ENCODE peak calls at places on chromosomes 6 and 20, in four cellular contexts. I, L, D and C are unnamed samples.

GRCh38 chr6:115733426-115733825 is 327.3 kb downstream of the FRK start:
- DNase-seq in I (no peak), D (no peak), L (no peak), C (no peak)

GRCh38 chr20:33475381-33476160 is 14.3 kb upstream of the CBFA2T2 start:
- DNase-seq in D (peak), L (no peak), I (no peak), C (no peak)

GRCh38 chr20:22717466-22717865 is 133.1 kb upstream of the FOXA2 start:
- DNase-seq in L (no peak), D (no peak), I (no peak), C (no peak)

GRCh38 chr6:30893001-30893591 is 8.8 kb downstream of the DDR1 start:
- DNase-seq in D (no peak), L (no peak), I (no peak), C (no peak)

GRCh38 chr6:108549741-108550140 is 11.0 kb upstream of the FOXO3 start:
- DNase-seq in L (no peak), I (no peak), D (no peak), C (no peak)

GRCh38 chr20:43994486-43995100 is 79.9 kb downstream of the TOX2 start:
- DNase-seq in D (no peak), I (no peak), L (no peak), C (no peak)

GRCh38 chr6:1028744-1029143 is 283.2 kb upstream of the FOXQ1 start:
- DNase-seq in L (no peak), D (no peak), I (no peak), C (no peak)

GRCh38 chr6:96156425-96156824 is 140.7 kb downstream of the FUT9 start:
- DNase-seq in L (no peak), I (no peak), D (no peak), C (no peak)

GRCh38 chr6:94323853-94324252 is 904.5 kb upstream of the EPHA7 start:
- DNase-seq in I (no peak), L (no peak), D (no peak), C (no peak)

GRCh38 chr6:2433686-2434085 is 188.3 kb upstream of the GMDS start:
- DNase-seq in D (no peak), L (no peak), I (no peak), C (no peak)

GRCh38 chr20:1296117-1296610 is 30.1 kb downstream of the SNPH start:
- DNase-seq in I (no peak), D (no peak), L (no peak), C (no peak)

GRCh38 chr6:125821825-125822281 is 31.1 kb downstream of the NCOA7 start:
- DNase-seq in I (no peak), D (peak), L (peak), C (no peak)

GRCh38 chr6:5517781-5518180 is 256.5 kb downstream of the FARS2 start:
- DNase-seq in I (no peak), D (no peak), L (no peak), C (peak)

GRCh38 chr6:44074383-44075136 is 52.7 kb downstream of the MRPL14 start:
- DNase-seq in I (peak), D (peak), L (peak), C (peak)

GRCh38 chr20:61548069-61548468 is 296.0 kb downstream of the CDH4 start:
- DNase-seq in I (no peak), D (no peak), L (no peak), C (no peak)

GRCh38 chr20:45339084-45339483 is 9.1 kb downstream of the SDC4 start:
- DNase-seq in L (no peak), D (peak), I (no peak), C (no peak)

GRCh38 chr6:158894192-158894591 is 75.0 kb upstream of the EZR start:
- DNase-seq in L (no peak), I (no peak), D (no peak), C (no peak)

GRCh38 chr20:35135867-35136586 is 11.1 kb downstream of the EDEM2 start:
- DNase-seq in I (no peak), D (no peak), L (no peak), C (no peak)

GRCh38 chr6:11585426-11586016 is 48.0 kb downstream of the TMEM170B start:
- DNase-seq in L (peak), D (no peak), I (peak), C (no peak)

GRCh38 chr6:161584051-161584450 is 310.2 kb upstream of the AGPAT4 start:
- DNase-seq in D (no peak), I (no peak), L (no peak), C (no peak)

GRCh38 chr6:161575508-161576254 is 301.8 kb upstream of the AGPAT4 start:
- DNase-seq in I (no peak), D (no peak), L (no peak), C (no peak)

GRCh38 chr6:161583561-161583960 is 309.7 kb upstream of the AGPAT4 start:
- DNase-seq in I (no peak), L (no peak), D (no peak), C (no peak)

GRCh38 chr6:161578478-161578877 is 304.6 kb upstream of the AGPAT4 start:
- DNase-seq in D (no peak), L (no peak), I (no peak), C (no peak)
- H3K27ac ChIP-seq in D (no peak), L (no peak), I (no peak), C (no peak)

GRCh38 chr6:35454843-35455110 is 2.6 kb downstream of the FANCE start:
- DNase-seq in D (peak), I (no peak), L (no peak), C (no peak)

GRCh38 chr6:35449287-35449881 is 2.8 kb upstream of the FANCE start:
- DNase-seq in L (peak), D (peak), I (no peak), C (peak)

GRCh38 chr6:35452186-35453090 is at the start of gene FANCE:
- DNase-seq in D (peak), I (peak), L (peak), C (peak)

GRCh38 chr6:35451354-35452185 is 568 bp upstream of the FANCE start:
- DNase-seq in D (peak), I (no peak), L (no peak), C (no peak)

GRCh38 chr6:35453236-35453635 is 1.1 kb downstream of the FANCE start:
- DNase-seq in D (no peak), I (no peak), L (no peak), C (no peak)
- H3K4me3 ChIP-seq in D (no peak), I (peak), L (peak), C (no peak)

GRCh38 chr6:17395112-17395511 is 1.7 kb downstream of the CAP2 start:
- DNase-seq in L (peak), I (no peak), D (no peak), C (no peak)
- H3K27ac ChIP-seq in L (peak), I (no peak), D (no peak), C (no peak)

DNA sequence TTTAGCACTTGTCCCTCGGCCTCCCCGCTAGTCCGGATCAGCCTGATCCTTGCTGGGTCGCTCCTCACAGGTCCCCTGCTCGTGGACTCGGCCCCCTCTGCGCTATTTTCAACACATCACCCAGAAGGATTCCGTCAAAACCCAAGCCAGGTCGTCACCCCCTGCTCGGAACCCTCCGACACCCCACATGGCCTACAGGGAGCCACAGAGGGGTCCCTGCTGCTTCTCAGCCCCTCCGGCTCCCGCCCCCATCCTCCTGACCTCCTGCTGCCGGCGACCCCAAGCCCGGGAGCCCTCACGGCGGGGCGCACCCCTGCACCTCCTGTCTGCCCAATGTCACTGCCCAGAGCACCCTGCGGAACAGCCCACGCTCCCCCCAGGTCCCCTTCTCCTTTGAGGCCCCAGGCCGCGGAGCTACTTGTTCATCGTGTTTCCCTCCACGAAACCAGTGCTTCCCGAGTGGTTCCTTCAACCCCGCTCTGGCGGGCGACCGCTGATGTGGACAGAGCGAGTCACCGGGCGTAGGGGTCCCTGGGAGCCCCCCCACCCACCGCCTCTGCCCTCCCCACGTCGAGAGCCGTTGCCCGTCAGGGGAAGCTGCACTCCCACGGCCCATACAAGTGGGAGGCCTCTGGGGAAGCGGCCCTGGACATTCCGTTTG is 638 bp upstream of the MYL9 start:
- DNase-seq in I (no peak), D (no peak), L (no peak), C (no peak)
- H3K4me3 ChIP-seq in I (peak), D (peak), L (no peak), C (no peak)

GRCh38 chr6:105810922-105811482 is 275.1 kb upstream of the PRDM1 start:
- DNase-seq in D (no peak), L (no peak), I (no peak), C (no peak)
- H3K27ac ChIP-seq in D (no peak), L (no peak), I (no peak), C (no peak)

DNA sequence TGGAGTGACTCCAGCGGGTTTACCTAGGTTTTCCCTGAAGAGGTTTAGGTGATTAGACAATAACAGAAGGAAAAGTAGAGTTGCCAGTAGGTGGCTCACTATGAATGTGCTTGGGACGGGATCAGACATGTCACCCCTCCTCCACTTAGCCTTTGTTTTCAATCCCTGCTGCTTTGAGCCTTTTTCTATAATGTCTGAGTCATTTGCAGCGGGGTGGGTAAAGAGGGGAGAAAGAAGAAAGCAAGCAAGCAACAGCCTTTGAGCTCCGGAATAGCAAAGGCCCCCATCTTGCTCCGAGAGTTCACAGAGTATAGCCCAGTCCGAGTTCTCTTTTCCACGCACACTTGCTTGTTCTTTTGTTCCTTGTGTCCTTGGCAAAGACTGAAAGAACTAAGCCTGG is 129.1 kb downstream of the PACRG start:
- DNase-seq in I (no peak), D (no peak), L (peak), C (no peak)
- H3K4me3 ChIP-seq in I (no peak), D (no peak), L (no peak), C (no peak)

GRCh38 chr6:140486468-140487361 is 1112.3 kb upstream of the CITED2 start:
- DNase-seq in D (no peak), I (no peak), L (no peak), C (no peak)
- H3K27ac ChIP-seq in D (no peak), I (no peak), L (no peak), C (no peak)

GRCh38 chr6:42148058-42148457 is 5.6 kb upstream of the C6orf132 start:
- DNase-seq in L (no peak), I (no peak), D (no peak), C (no peak)

GRCh38 chr6:42150254-42150653 is 7.8 kb upstream of the C6orf132 start:
- DNase-seq in I (no peak), L (no peak), D (no peak), C (no peak)

GRCh38 chr6:42142118-42142835 is at the start of gene C6orf132:
- DNase-seq in L (peak), I (no peak), D (peak), C (no peak)

GRCh38 chr6:42152024-42152423 is 9.6 kb upstream of the C6orf132 start:
- DNase-seq in I (no peak), L (no peak), D (no peak), C (no peak)

DNA sequence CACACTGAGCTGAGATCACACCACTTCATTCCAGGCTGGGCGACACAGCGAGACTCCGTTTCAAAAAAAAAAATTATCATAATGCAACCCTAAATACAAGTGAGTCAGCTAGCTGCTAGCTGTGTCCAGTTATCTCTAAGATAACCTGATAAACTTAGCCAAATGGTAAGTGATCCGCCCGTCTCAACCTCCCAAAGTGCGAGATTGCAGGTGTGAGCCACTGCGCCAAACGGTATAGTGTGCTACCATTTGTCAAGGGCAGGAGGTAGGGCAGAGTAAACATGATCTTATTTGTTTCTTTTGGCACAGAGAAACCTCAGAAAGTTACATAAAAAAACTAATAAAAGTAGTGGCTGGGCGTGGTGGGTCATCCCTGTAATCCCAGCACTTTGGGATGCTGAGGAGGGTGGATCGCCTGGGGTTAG is 4.7 kb upstream of the C6orf132 start:
- DNase-seq in D (no peak), I (no peak), L (no peak), C (no peak)
- H3K4me3 ChIP-seq in D (no peak), I (no peak), L (no peak), C (no peak)

GRCh38 chr6:105818505-105818904 is 267.6 kb upstream of the PRDM1 start:
- DNase-seq in I (no peak), D (no peak), L (no peak), C (no peak)

GRCh38 chr6:105817961-105818360 is 268.2 kb upstream of the PRDM1 start:
- DNase-seq in D (no peak), I (no peak), L (no peak), C (no peak)

GRCh38 chr6:105817370-105817769 is 268.8 kb upstream of the PRDM1 start:
- DNase-seq in L (no peak), I (no peak), D (no peak), C (no peak)

GRCh38 chr6:105815657-105816555 is 270.2 kb upstream of the PRDM1 start:
- DNase-seq in I (no peak), L (no peak), D (no peak), C (no peak)

DNA sequence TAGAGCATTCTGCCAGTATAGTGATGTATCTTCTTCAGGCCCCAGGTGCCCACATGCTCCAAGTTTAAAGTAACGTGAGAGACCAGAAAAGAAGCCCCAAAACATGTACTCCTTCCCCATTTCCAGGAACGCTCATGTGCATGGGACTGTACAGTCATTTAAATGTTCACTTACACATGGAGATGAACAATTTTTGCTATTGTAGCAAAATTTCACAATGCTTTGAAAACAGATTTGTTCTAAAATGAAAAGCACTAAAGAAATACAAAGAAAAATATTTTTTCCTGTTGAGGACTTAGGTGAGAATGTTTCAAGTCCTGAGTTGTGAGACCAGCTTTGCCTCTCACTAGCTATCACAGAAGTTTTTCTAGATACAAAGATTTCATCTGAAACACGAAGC is 269.3 kb upstream of the PRDM1 start:
- DNase-seq in D (no peak), L (no peak), I (no peak), C (no peak)
- H3K27ac ChIP-seq in D (no peak), L (no peak), I (no peak), C (no peak)